ENCODE peak calls at places on chromosomes 6 and 20, in ten cellular contexts. Y is GM12878, O is neural progenitor cell, U is MM.1S, J is HCT116, P is A673, M is K562, B is H1, K is HepG2, Z is GM23248. Q is an unnamed sample. For H3K9me3, the result is how much of the 10 kb centered on the place peaks cover.

GRCh38 chr6:63529498-63529897 is 42.8 kb upstream of the LOC128125822 start:
- DNase-seq in Y (no peak), K (no peak), Z (peak), B (no peak), J (no peak), P (no peak), U (no peak), M (no peak), O (no peak), Q (no peak)

GRCh38 chr6:113381232-113381631 is 475.9 kb upstream of the MARCKS start:
- DNase-seq in U (no peak), P (no peak), K (no peak), Y (no peak), J (no peak), M (no peak), Z (no peak), O (no peak), B (no peak), Q (no peak)

GRCh38 chr6:88899569-88900316 is 63.7 kb downstream of the RNGTT start:
- DNase-seq in K (peak), Y (no peak), O (peak), M (no peak), Z (no peak), B (no peak), P (peak), J (no peak), U (no peak), Q (no peak)

GRCh38 chr20:2946988-2947961 is 74.0 kb downstream of the PTPRA start:
- DNase-seq in M (peak), B (no peak), K (peak), Y (no peak), Z (no peak), P (peak), O (peak), J (no peak), U (no peak), Q (peak)

GRCh38 chr20:23609486-23610109 is 3.9 kb upstream of the CST9 start:
- DNase-seq in Z (no peak), Y (no peak), O (peak), K (no peak), J (no peak), P (peak), U (peak), M (no peak), B (no peak), Q (peak)

GRCh38 chr20:48820649-48820973 is 7.2 kb downstream of the PREX1 start:
- DNase-seq in Z (no peak), K (no peak), P (no peak), Y (no peak), M (no peak), O (no peak), B (no peak), J (no peak), U (no peak), Q (no peak)

GRCh38 chr20:61963149-61963548 is 102.5 kb downstream of the TAF4 start:
- DNase-seq in K (no peak), B (no peak), Z (no peak), Y (no peak), P (no peak), U (no peak), J (no peak), M (no peak), O (no peak), Q (no peak)

GRCh38 chr6:155388546-155388945 is 67.1 kb downstream of the NOX3 start:
- DNase-seq in P (no peak), U (no peak), Z (no peak), B (no peak), J (no peak), Y (no peak), M (no peak), K (no peak), O (no peak), Q (no peak)

GRCh38 chr6:42366999-42367352 is 84.8 kb downstream of the TRERF1 start:
- DNase-seq in M (no peak), Y (no peak), K (no peak), B (no peak), P (no peak), U (no peak), O (no peak), J (no peak), Z (no peak), Q (no peak)

GRCh38 chr6:15389079-15389758 is 143.3 kb downstream of the JARID2 start:
- DNase-seq in M (no peak), Z (peak), U (no peak), O (no peak), J (no peak), Y (no peak), B (no peak), K (no peak), P (no peak), Q (no peak)

GRCh38 chr6:129370268-129370916 is 339.6 kb downstream of the ARHGAP18 start:
- DNase-seq in P (peak), O (peak), B (peak), Z (peak), K (peak), Y (no peak), M (peak), J (peak), U (peak), Q (peak)

GRCh38 chr20:50470249-50470858 is 39.8 kb upstream of the PTPN1 start:
- DNase-seq in J (no peak), Y (no peak), B (no peak), M (no peak), P (no peak), U (peak), O (no peak), K (no peak), Z (peak), Q (no peak)

GRCh38 chr20:30816182-30816645 is 441.2 kb upstream of the DEFB115 start:
- DNase-seq in Y (no peak), Z (peak), J (no peak), B (no peak), K (no peak), M (peak), U (no peak), O (no peak), P (no peak), Q (no peak)

GRCh38 chr6:144689503-144690040 is 404.4 kb downstream of the UTRN start:
- DNase-seq in O (no peak), B (no peak), J (no peak), M (no peak), U (no peak), K (no peak), P (no peak), Y (no peak), Z (no peak), Q (no peak)

GRCh38 chr6:96532399-96532798 is 10.8 kb downstream of the UFL1 start:
- DNase-seq in U (no peak), O (no peak), K (no peak), B (no peak), J (no peak), Y (peak), Z (no peak), P (peak), M (no peak), Q (no peak)

GRCh38 chr6:16551466-16551865 is 209.8 kb downstream of the ATXN1 start:
- DNase-seq in Y (no peak), M (no peak), P (no peak), Z (no peak), K (no peak), U (no peak), J (no peak), B (no peak), O (peak), Q (no peak)

GRCh38 chr6:26571592-26572296 is 25.0 kb upstream of the ABT1 start:
- DNase-seq in Z (peak), B (no peak), P (peak), O (peak), U (no peak), M (peak), J (peak), Y (peak), K (peak), Q (peak)

GRCh38 chr6:134187154-134187553 is 130.8 kb downstream of the SGK1 start:
- DNase-seq in U (no peak), M (no peak), Y (no peak), K (peak), P (no peak), B (no peak), Z (no peak), J (no peak), O (no peak), Q (no peak)

GRCh38 chr20:63831696-63832686 is 927 bp upstream of the ZBTB46 start:
- DNase-seq in Y (no peak), U (no peak), B (no peak), J (peak), Z (peak), P (no peak), M (peak), K (peak), O (peak), Q (no peak)
- TF ChIP-seq EZH2 in Y (no peak), U (no peak), B (peak), J (no peak), Z (no peak), P (no peak), M (no peak), K (no peak), O (peak), Q (no peak)

DNA sequence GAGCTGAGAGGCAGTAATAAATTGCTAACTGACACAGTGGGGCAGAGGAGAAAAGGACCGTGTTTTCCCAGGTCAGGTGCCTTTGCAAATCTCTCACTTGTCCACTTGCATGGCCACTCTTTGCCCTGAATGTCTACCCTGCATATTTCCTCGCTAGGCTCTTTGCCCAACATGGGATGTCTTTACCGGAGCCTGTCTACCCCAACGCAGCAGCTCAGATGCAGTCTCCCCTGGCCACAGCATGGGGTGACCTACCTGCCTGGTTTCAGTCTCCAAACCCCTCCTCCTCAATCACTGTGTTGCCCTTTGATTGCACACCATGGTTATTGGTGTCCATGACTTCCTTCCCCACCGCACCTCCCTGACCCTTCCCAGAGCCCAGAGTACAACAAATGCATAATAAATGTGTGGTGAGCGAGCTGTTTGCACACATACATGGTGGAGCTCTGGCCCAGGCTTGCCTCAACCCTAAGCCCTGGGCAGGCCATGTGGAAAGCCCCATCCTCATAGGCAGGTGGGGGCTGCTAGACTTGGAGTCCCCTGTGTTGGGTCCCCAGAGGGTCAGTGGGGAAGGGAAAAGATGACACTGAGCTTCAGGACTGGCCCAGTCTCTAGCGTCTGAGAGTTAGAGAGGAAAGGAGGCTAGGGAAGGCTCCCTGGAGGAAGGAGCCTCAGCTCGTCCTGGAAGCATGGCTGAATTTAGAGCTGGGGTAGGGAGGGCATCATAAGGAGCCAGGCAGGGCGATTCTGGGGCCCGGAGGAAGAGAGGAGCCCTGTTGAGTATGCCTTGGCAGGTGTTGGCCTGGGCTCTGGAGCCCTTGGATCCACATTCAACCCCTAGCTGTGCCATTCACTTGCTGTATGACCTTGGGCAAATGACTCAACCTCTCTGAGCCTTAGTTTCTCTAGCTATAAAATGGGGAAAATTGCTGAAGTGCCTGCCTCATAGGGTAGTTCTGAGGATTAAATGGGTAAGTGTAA is 4.4 kb upstream of the BPIFB6 start:
- DNase-seq in P (no peak), Z (no peak), M (no peak), O (no peak), K (no peak), B (no peak), Y (no peak), J (no peak), U (no peak), Q (no peak)
- H3K4me3 ChIP-seq in P (no peak), Z (no peak), M (no peak), O (no peak), K (no peak), B (no peak), Y (no peak), J (no peak), U (no peak), Q (no peak)

DNA sequence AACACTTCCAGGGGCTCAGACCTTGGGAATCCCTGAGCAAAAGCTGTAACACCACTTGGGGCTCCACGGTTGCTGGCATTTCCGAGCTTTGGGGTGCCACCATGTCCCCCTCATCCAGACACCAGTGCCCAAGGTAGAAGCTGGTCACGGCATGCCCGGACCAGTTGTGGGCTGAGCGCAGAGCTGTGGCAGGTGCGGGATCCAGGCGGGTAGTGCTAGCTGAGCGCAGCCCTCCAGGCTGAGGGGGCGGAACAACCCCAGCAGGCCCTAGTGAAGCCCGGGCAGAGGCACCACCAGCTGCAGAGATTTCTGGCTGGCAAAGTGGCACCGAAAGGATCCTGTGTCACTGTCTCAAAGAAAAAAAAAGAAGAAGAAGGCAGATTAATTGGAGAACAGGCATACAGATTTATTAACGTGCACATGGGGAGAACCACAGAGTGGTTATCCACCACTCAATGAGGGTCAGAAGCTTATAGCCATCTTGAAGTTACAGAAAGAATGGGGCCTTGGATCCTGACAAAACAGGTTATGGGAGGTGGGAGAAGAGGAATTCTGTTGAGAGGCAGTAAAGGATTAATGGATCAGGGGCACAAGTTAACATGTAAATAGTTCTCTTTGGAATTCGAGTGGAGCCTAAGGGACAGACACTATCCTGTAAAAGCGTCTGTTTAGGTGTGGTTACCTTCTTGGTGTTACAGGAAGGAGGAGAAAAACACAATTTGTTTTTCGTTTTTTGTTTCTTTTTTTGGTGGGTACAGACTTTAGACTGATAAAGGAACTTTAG is 107.5 kb downstream of the CD24 start:
- DNase-seq in M (no peak), K (no peak), U (no peak), Z (no peak), O (peak), J (no peak), Y (no peak), P (no peak), B (no peak), Q (no peak)
- H3K9me3 ChIP-seq in M (under half), K (under half), U (under half), Z (under half), O (under half), J (under half), Y (under half), P (under half), B (under half), Q (under half)

GRCh38 chr6:30450548-30450907 is 38.8 kb upstream of the HLA-E start:
- DNase-seq in J (no peak), O (no peak), P (no peak), K (no peak), U (no peak), Z (no peak), B (no peak), Y (no peak), M (no peak), Q (no peak)
- TF ChIP-seq EZH2 in J (no peak), O (no peak), P (no peak), K (no peak), U (no peak), Z (no peak), B (no peak), Y (no peak), M (no peak), Q (no peak)

GRCh38 chr6:111552241-111552744 is 53.4 kb downstream of the TRAF3IP2 start:
- DNase-seq in O (peak), K (no peak), M (no peak), Y (no peak), P (peak), J (no peak), Z (peak), U (no peak), B (peak), Q (peak)
- H3K4me3 ChIP-seq in O (no peak), K (no peak), M (no peak), Y (no peak), P (no peak), J (peak), Z (peak), U (no peak), B (no peak), Q (peak)

GRCh38 chr6:95496769-95497426 is 80.4 kb upstream of the MANEA start:
- DNase-seq in O (no peak), J (no peak), P (no peak), Y (no peak), Z (no peak), K (no peak), B (no peak), U (no peak), M (no peak), Q (no peak)
- H3K9me3 ChIP-seq in O (under half), J (under half), P (under half), Y (under half), Z (under half), K (under half), B (under half), U (under half), M (under half), Q (under half)

DNA sequence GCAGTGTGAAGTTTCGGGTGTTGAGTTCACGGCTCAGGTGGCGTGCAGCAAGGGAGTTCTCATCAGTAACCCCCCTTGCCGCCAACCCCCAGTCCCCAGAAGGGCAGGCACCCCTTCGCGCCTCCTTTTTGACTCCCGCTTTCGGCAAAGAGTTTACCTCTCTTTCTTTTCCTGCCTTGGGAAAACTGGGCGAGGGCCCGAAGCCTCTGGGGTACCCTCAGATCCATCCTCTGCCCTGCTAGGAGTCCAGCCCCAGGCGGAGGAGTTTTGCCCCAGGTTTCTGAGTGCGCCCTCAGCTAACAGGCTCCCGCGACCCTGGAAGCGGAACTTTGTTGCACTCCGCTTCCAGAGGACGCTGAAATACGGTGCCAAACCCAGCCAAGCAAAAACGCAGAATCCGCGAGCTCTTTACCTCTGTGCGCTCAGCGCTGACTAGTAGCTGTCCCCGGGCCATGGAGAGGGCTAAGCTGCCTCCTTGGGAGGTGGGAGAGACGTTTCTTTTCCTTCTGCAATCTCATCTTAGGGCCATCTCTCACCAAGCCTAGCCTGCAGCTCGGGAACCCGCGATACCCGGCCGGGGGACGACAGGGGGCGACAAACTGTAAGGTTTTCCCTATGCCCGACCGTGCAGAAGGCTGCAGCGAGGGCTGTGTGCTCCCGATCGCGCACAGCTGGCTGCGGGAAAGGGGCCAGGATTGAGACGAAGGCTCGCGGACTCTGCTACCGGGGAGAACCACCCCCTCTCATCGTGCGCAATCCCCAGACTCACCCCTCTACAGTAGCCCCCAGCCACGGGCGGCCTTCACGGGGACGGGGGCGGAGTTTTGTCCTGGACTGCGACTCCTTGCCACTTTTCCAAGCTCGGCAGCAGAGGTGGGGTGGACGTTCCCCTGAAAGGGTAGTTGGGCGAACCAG is 2.7 kb upstream of the PAX1 start:
- DNase-seq in Z (peak), K (peak), O (peak), U (peak), J (no peak), B (no peak), P (peak), M (peak), Y (no peak), Q (no peak)
- TF ChIP-seq EZH2 in Z (no peak), K (peak), O (peak), U (no peak), J (no peak), B (peak), P (no peak), M (no peak), Y (no peak), Q (no peak)

GRCh38 chr6:50992232-50992631 is 173.6 kb downstream of the TFAP2B start:
- DNase-seq in P (no peak), Z (no peak), M (no peak), J (no peak), K (no peak), U (no peak), O (no peak), Y (no peak), B (no peak), Q (no peak)
- H3K4me3 ChIP-seq in P (no peak), Z (no peak), M (no peak), J (no peak), K (no peak), U (no peak), O (no peak), Y (no peak), B (no peak), Q (no peak)

GRCh38 chr6:137185290-137185689 is 11.8 kb upstream of the IL22RA2 start:
- DNase-seq in M (no peak), Y (no peak), U (no peak), B (no peak), K (no peak), J (no peak), P (no peak), O (no peak), Z (no peak), Q (no peak)

GRCh38 chr6:137181876-137182653 is 8.6 kb upstream of the IL22RA2 start:
- DNase-seq in O (no peak), K (no peak), M (no peak), J (no peak), U (no peak), B (no peak), Y (no peak), Z (no peak), P (no peak), Q (no peak)

GRCh38 chr6:137177611-137178010 is 4.2 kb upstream of the IL22RA2 start:
- DNase-seq in K (no peak), J (no peak), Z (no peak), O (no peak), U (no peak), Y (no peak), P (no peak), B (no peak), M (no peak), Q (no peak)

GRCh38 chr6:137176729-137177128 is 3.3 kb upstream of the IL22RA2 start:
- DNase-seq in B (no peak), K (no peak), Y (no peak), U (no peak), P (no peak), J (no peak), M (no peak), O (no peak), Z (no peak), Q (no peak)

DNA sequence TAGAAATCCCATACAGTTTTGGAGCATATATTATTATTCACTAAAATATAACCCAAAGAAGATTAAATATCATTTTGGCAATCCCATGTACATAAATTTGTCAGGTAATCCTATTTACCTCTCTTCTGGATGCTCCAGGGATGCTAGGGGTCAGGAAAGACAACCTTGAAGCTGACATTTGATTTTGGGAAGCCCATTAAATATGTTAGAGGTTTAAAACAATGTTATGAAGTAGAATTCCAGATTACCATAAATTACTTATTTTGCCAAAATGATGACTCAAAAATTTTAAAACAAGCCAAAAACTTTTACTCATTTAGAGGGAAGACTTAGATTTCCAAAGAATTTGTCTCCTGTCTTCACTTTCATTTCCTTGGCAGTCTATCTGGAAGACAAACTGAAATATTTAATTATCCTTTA is 9.2 kb upstream of the IL22RA2 start:
- DNase-seq in Y (no peak), U (no peak), B (no peak), P (no peak), O (no peak), M (no peak), K (no peak), J (no peak), Z (no peak), Q (no peak)
- H3K9me3 ChIP-seq in Y (under half), U (under half), B (half or more), P (under half), O (under half), M (under half), K (under half), J (under half), Z (under half), Q (under half)